ENCODE peak calls at places on chromosomes 4 and X, in four cellular contexts. One of them, this sample, is unnamed.

GRCh38 chrX:107683124-107683895 is 55.0 kb downstream of the PRPS1 start:
- DNase-seq in OCI-LY7: no peak
- DNase-seq in astrocyte: no peak
- DNase-seq in HFFc6: no peak
- DNase-seq in this sample: no peak

GRCh38 chr4:39464886-39465501 is 6.1 kb downstream of the LIAS start:
- DNase-seq in OCI-LY7: no peak
- DNase-seq in astrocyte: peak
- DNase-seq in HFFc6: peak
- DNase-seq in this sample: no peak

GRCh38 chr4:140600408-140600807 is 31.6 kb upstream of the UCP1 start:
- DNase-seq in OCI-LY7: no peak
- DNase-seq in astrocyte: no peak
- DNase-seq in HFFc6: no peak
- DNase-seq in this sample: no peak

GRCh38 chr4:8472689-8473197 is 32.2 kb downstream of the TRMT44 start:
- DNase-seq in astrocyte: peak
- DNase-seq in HFFc6: peak
- DNase-seq in OCI-LY7: no peak
- DNase-seq in this sample: no peak

GRCh38 chr4:168667397-168667796 is 170.5 kb downstream of the PALLD start:
- DNase-seq in HFFc6: no peak
- DNase-seq in OCI-LY7: no peak
- DNase-seq in astrocyte: no peak
- DNase-seq in this sample: no peak

GRCh38 chrX:148535639-148536038 is 35.2 kb downstream of the AFF2 start:
- DNase-seq in HFFc6: no peak
- DNase-seq in OCI-LY7: no peak
- DNase-seq in astrocyte: no peak
- DNase-seq in this sample: no peak

GRCh38 chr4:102299708-102300107 is 45.6 kb downstream of the SLC39A8 start:
- DNase-seq in HFFc6: peak
- DNase-seq in OCI-LY7: peak
- DNase-seq in astrocyte: peak
- DNase-seq in this sample: no peak

GRCh38 chrX:135345328-135345645 is 36.0 kb downstream of the ETDC start:
- DNase-seq in OCI-LY7: no peak
- DNase-seq in astrocyte: peak
- DNase-seq in HFFc6: peak
- DNase-seq in this sample: no peak

GRCh38 chrX:151753313-151754041 is 18.9 kb downstream of the CNGA2 start:
- DNase-seq in astrocyte: peak
- DNase-seq in HFFc6: no peak
- DNase-seq in OCI-LY7: no peak
- DNase-seq in this sample: no peak

GRCh38 chrX:7117587-7117986 is 29.9 kb upstream of the STS start:
- DNase-seq in OCI-LY7: peak
- DNase-seq in astrocyte: no peak
- DNase-seq in HFFc6: no peak
- DNase-seq in this sample: no peak

GRCh38 chr4:169312690-169313422 is 42.1 kb upstream of the SH3RF1 start:
- DNase-seq in HFFc6: no peak
- DNase-seq in OCI-LY7: no peak
- DNase-seq in astrocyte: no peak
- DNase-seq in this sample: no peak

GRCh38 chr4:163505374-163505773 is 10.9 kb downstream of the TMA16 start:
- DNase-seq in HFFc6: no peak
- DNase-seq in OCI-LY7: no peak
- DNase-seq in astrocyte: peak
- DNase-seq in this sample: no peak

GRCh38 chr4:109184421-109184956 is 118.0 kb downstream of the COL25A1 start:
- DNase-seq in astrocyte: peak
- DNase-seq in OCI-LY7: no peak
- DNase-seq in HFFc6: no peak
- DNase-seq in this sample: no peak

GRCh38 chrX:74291577-74291963 is 12.4 kb upstream of the ZCCHC13 start:
- DNase-seq in HFFc6: no peak
- DNase-seq in OCI-LY7: no peak
- DNase-seq in astrocyte: no peak
- DNase-seq in this sample: no peak

DNA sequence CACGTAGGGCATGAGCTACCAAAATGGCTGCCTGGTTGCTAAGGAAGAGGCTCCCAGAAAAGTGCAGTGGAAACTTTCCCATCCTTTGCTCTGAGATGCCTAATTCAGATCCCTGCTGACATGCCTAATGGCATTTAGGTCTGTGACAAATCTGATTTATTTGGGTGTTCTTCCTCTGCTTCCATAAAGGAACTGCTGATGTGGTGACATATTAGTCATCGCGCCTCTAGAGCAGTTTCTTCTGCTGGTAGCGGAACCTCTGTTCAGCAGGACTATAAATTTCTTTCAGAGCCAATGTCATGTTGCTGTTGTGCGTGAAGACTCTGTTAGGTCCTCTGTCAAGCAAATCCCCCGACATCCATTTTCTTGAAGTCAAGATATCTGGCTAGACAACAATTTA is 310.0 kb downstream of the PDHA2 start:
- DNase-seq in astrocyte: no peak
- DNase-seq in HFFc6: no peak
- DNase-seq in OCI-LY7: no peak
- DNase-seq in this sample: no peak
- TF ChIP-seq CTCF in astrocyte: no peak
- TF ChIP-seq CTCF in HFFc6: no peak
- TF ChIP-seq CTCF in OCI-LY7: no peak
- TF ChIP-seq CTCF in this sample: no peak

GRCh38 chrX:9882669-9883446 is 84.3 kb upstream of the CLDN34 start:
- DNase-seq in astrocyte: peak
- DNase-seq in HFFc6: no peak
- DNase-seq in OCI-LY7: peak
- DNase-seq in this sample: no peak
- TF ChIP-seq CTCF in astrocyte: no peak
- TF ChIP-seq CTCF in HFFc6: no peak
- TF ChIP-seq CTCF in OCI-LY7: peak
- TF ChIP-seq CTCF in this sample: no peak

GRCh38 chr4:111847256-111848108 is 297.8 kb upstream of the FAM241A start:
- DNase-seq in astrocyte: no peak
- DNase-seq in OCI-LY7: no peak
- DNase-seq in HFFc6: peak
- DNase-seq in this sample: no peak
- TF ChIP-seq CTCF in astrocyte: peak
- TF ChIP-seq CTCF in OCI-LY7: peak
- TF ChIP-seq CTCF in HFFc6: peak
- TF ChIP-seq CTCF in this sample: no peak

GRCh38 chr4:119027815-119028214 is 107.8 kb upstream of the MYOZ2 start:
- DNase-seq in astrocyte: no peak
- DNase-seq in HFFc6: no peak
- DNase-seq in OCI-LY7: no peak
- DNase-seq in this sample: no peak

GRCh38 chr4:119025916-119026661 is 109.5 kb upstream of the MYOZ2 start:
- DNase-seq in astrocyte: peak
- DNase-seq in HFFc6: peak
- DNase-seq in OCI-LY7: no peak
- DNase-seq in this sample: peak

GRCh38 chr4:119028296-119028695 is 107.3 kb upstream of the MYOZ2 start:
- DNase-seq in astrocyte: no peak
- DNase-seq in OCI-LY7: no peak
- DNase-seq in HFFc6: no peak
- DNase-seq in this sample: no peak

GRCh38 chr4:119025440-119025839 is 110.2 kb upstream of the MYOZ2 start:
- DNase-seq in astrocyte: peak
- DNase-seq in HFFc6: peak
- DNase-seq in OCI-LY7: no peak
- DNase-seq in this sample: peak

GRCh38 chr4:119026662-119027444 is 108.8 kb upstream of the MYOZ2 start:
- DNase-seq in astrocyte: no peak
- DNase-seq in HFFc6: no peak
- DNase-seq in OCI-LY7: no peak
- DNase-seq in this sample: no peak
- TF ChIP-seq CTCF in astrocyte: no peak
- TF ChIP-seq CTCF in HFFc6: no peak
- TF ChIP-seq CTCF in OCI-LY7: no peak
- TF ChIP-seq CTCF in this sample: no peak

GRCh38 chr4:100694467-100694866 is 176.6 kb upstream of the EMCN start:
- DNase-seq in HFFc6: no peak
- DNase-seq in astrocyte: peak
- DNase-seq in OCI-LY7: no peak
- DNase-seq in this sample: no peak
- TF ChIP-seq CTCF in HFFc6: no peak
- TF ChIP-seq CTCF in astrocyte: no peak
- TF ChIP-seq CTCF in OCI-LY7: no peak
- TF ChIP-seq CTCF in this sample: no peak

This sample was measured in CD14-positive monocyte.